ENCODE peak calls at places on chromosomes 13 and 19, in four cellular contexts. One of them, this sample, is unnamed.

GRCh38 chr19:4295972-4296771 is 6.0 kb downstream of the TMIGD2 start:
- DNase-seq in HepG2: no peak
- DNase-seq in WTC11: no peak
- DNase-seq in K562: no peak
- DNase-seq in this sample: no peak

GRCh38 chr13:49772828-49773227 is 19.7 kb downstream of the KPNA3 start:
- DNase-seq in HepG2: no peak
- DNase-seq in WTC11: no peak
- DNase-seq in K562: no peak
- DNase-seq in this sample: no peak

GRCh38 chr13:97068146-97068545 is 73.9 kb upstream of the OXGR1 start:
- DNase-seq in HepG2: no peak
- DNase-seq in WTC11: no peak
- DNase-seq in K562: no peak
- DNase-seq in this sample: no peak

GRCh38 chr19:2841858-2842574 is 741 bp downstream of the ZNF555 start:
- DNase-seq in HepG2: no peak
- DNase-seq in WTC11: no peak
- DNase-seq in K562: peak; percentile 58
- DNase-seq in this sample: peak; percentile 9

GRCh38 chr19:2809387-2810140 is 10.1 kb upstream of the ZNF554 start:
- DNase-seq in HepG2: no peak
- DNase-seq in WTC11: no peak
- DNase-seq in K562: no peak
- DNase-seq in this sample: no peak

GRCh38 chr13:22422712-22423111 is 751.8 kb downstream of the FGF9 start:
- DNase-seq in HepG2: no peak
- DNase-seq in WTC11: no peak
- DNase-seq in K562: no peak
- DNase-seq in this sample: no peak

GRCh38 chr13:102400619-102401125 is 1.2 kb downstream of the FGF14 start:
- DNase-seq in HepG2: no peak
- DNase-seq in WTC11: peak; percentile 32
- DNase-seq in K562: no peak
- DNase-seq in this sample: no peak

GRCh38 chr13:54162069-54162468 is 1133.5 kb downstream of the OLFM4 start:
- DNase-seq in HepG2: no peak
- DNase-seq in WTC11: no peak
- DNase-seq in K562: no peak
- DNase-seq in this sample: no peak

GRCh38 chr13:79986890-79987289 is 354.0 kb downstream of the SPRY2 start:
- DNase-seq in HepG2: no peak
- DNase-seq in WTC11: no peak
- DNase-seq in K562: no peak
- DNase-seq in this sample: no peak

GRCh38 chr19:32522967-32523366 is 58.0 kb upstream of the PDCD5 start:
- DNase-seq in HepG2: no peak
- DNase-seq in WTC11: no peak
- DNase-seq in K562: no peak
- DNase-seq in this sample: no peak

GRCh38 chr19:40687525-40688016 is 2.9 kb downstream of the NUMBL start:
- DNase-seq in HepG2: no peak
- DNase-seq in WTC11: no peak
- DNase-seq in K562: peak; percentile 67
- DNase-seq in this sample: no peak

GRCh38 chr19:56066152-56067023 is 54.7 kb downstream of the ZNF787 start:
- DNase-seq in HepG2: peak; percentile 39
- DNase-seq in WTC11: peak; percentile 86
- DNase-seq in K562: peak; percentile 92
- DNase-seq in this sample: peak; percentile 86

GRCh38 chr13:112994084-112994780 is 25.2 kb downstream of the MCF2L start:
- DNase-seq in HepG2: no peak
- DNase-seq in WTC11: no peak
- DNase-seq in K562: no peak
- DNase-seq in this sample: no peak

GRCh38 chr19:49786432-49786831 is 19.6 kb downstream of the AP2A1 start:
- DNase-seq in HepG2: no peak
- DNase-seq in WTC11: no peak
- DNase-seq in K562: peak; percentile 45
- DNase-seq in this sample: no peak
- TF ChIP-seq ELF4 in HepG2: no peak
- TF ChIP-seq ELF4 in WTC11: no peak
- TF ChIP-seq ELF4 in K562: no peak
- TF ChIP-seq ELF4 in this sample: no peak

DNA sequence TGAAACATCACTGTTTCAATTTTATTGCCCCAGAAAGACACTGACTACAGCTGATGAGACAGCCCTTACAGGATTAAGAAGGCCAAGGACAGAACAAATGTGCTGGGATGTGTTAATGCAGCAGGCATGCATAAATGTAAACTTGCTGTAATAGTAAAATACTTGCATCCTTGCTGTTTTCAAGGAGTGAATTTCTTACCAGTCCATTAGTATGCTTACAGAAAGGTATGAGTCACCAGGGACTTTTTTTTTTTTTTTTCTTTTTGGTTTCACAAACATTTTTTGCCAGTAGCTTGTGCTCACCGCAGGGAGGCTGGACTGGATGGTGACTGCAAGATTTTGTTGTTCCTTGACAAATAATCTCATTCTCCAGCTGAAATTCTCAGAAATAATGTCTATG is 55.1 kb downstream of the GPR180 start:
- DNase-seq in HepG2: no peak
- DNase-seq in WTC11: no peak
- DNase-seq in K562: no peak
- DNase-seq in this sample: no peak
- TF ChIP-seq ELF4 in HepG2: no peak
- TF ChIP-seq ELF4 in WTC11: no peak
- TF ChIP-seq ELF4 in K562: no peak
- TF ChIP-seq ELF4 in this sample: no peak

GRCh38 chr19:17841810-17842662 is 5.7 kb downstream of the JAK3 start:
- DNase-seq in HepG2: no peak
- DNase-seq in WTC11: peak; percentile 99
- DNase-seq in K562: peak; percentile 99
- DNase-seq in this sample: peak; percentile 97
- TF ChIP-seq ELF4 in HepG2: no peak
- TF ChIP-seq ELF4 in WTC11: no peak
- TF ChIP-seq ELF4 in K562: no peak
- TF ChIP-seq ELF4 in this sample: no peak

DNA sequence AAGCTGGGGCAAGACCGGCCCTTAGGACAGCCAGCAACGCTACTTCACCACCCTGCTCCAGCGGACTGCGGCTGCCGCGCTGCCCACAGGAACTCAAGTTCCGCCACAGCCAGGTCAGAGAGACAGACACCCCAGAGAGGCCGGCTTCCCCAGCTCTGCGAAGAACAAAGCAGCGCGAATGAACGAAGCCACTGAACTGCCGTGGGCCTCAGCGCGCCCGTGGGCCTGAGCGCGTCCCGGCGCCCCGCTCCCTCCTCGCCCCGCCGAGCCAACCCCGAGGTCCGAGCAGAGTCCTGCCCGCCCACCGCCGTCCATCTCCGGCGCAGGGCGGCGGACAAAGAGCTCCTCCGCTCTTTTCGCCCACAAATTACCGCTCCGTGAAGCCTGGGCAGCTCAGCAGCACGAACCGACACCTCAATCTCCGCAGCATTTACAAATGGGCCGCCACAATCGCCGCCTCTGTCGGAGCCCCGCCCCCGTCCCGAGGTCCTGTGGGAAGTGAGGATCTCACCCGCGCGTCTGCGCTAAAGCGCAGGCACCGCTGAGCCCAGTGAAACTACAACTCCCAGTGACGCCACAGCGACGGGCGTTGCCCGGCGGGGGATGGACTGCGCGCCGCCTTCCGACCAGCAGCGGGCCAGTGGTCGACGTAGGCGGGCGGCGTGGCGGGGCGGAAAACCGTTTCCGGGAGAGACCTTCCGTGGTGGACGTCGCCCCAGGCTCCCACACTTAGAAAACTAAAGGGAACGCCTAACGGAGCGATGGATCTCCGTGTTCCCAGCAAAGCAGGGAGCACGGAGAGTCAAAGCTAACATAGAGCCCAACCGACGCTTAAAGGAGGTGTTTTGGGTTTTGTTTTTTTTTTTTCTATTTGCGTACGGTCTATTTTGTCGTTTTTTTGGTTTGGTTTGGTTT is 158.7 kb downstream of the RNF17 start:
- DNase-seq in HepG2: peak; percentile 93
- DNase-seq in WTC11: peak; percentile 97
- DNase-seq in K562: peak; percentile 79
- DNase-seq in this sample: peak; percentile 84
- TF ChIP-seq ELF4 in HepG2: no peak
- TF ChIP-seq ELF4 in WTC11: no peak
- TF ChIP-seq ELF4 in K562: no peak
- TF ChIP-seq ELF4 in this sample: peak; percentile 57

This sample was measured in HEK293T.